ENCODE peak calls at places on chromosomes 3 and 15, in six cellular contexts. One of them, this sample, is unnamed.

GRCh38 chr3:40179016-40179415 is 130.5 kb upstream of the EIF1B start:
- DNase-seq in body of pancreas: peak; percentile 86
- DNase-seq in AG04450: peak; percentile 27
- DNase-seq in lower lobe of right lung: peak; percentile 71
- DNase-seq in fibroblast of lung: peak; percentile 42
- DNase-seq in CD4-positive, alpha-beta T cell: peak; percentile 20
- DNase-seq in this sample: no peak

GRCh38 chr15:91929509-91929908 is 76.0 kb downstream of the SLCO3A1 start:
- DNase-seq in body of pancreas: no peak
- DNase-seq in AG04450: no peak
- DNase-seq in lower lobe of right lung: no peak
- DNase-seq in fibroblast of lung: no peak
- DNase-seq in CD4-positive, alpha-beta T cell: no peak
- DNase-seq in this sample: no peak

GRCh38 chr15:57485869-57486268 is 105.8 kb upstream of the MYZAP start:
- DNase-seq in body of pancreas: peak; percentile 67
- DNase-seq in AG04450: peak; percentile 47
- DNase-seq in lower lobe of right lung: peak; percentile 72
- DNase-seq in fibroblast of lung: peak; percentile 91
- DNase-seq in CD4-positive, alpha-beta T cell: no peak
- DNase-seq in this sample: peak; percentile 99

GRCh38 chr3:126621627-126622345 is 33.1 kb downstream of the TXNRD3 start:
- DNase-seq in body of pancreas: no peak
- DNase-seq in AG04450: peak; percentile 13
- DNase-seq in lower lobe of right lung: no peak
- DNase-seq in fibroblast of lung: peak; percentile 80
- DNase-seq in CD4-positive, alpha-beta T cell: no peak
- DNase-seq in this sample: no peak

GRCh38 chr15:29433507-29433906 is 163.9 kb upstream of the NSMCE3 start:
- DNase-seq in body of pancreas: no peak
- DNase-seq in AG04450: no peak
- DNase-seq in lower lobe of right lung: no peak
- DNase-seq in fibroblast of lung: no peak
- DNase-seq in CD4-positive, alpha-beta T cell: no peak
- DNase-seq in this sample: no peak

GRCh38 chr3:127729556-127730056 is 56.9 kb downstream of the ABTB1 start:
- DNase-seq in body of pancreas: no peak
- DNase-seq in AG04450: no peak
- DNase-seq in lower lobe of right lung: no peak
- DNase-seq in fibroblast of lung: no peak
- DNase-seq in CD4-positive, alpha-beta T cell: no peak
- DNase-seq in this sample: no peak

GRCh38 chr3:144462337-144462736 is 490.7 kb downstream of the DIPK2A start:
- DNase-seq in body of pancreas: no peak
- DNase-seq in AG04450: no peak
- DNase-seq in lower lobe of right lung: no peak
- DNase-seq in fibroblast of lung: no peak
- DNase-seq in CD4-positive, alpha-beta T cell: no peak
- DNase-seq in this sample: no peak

GRCh38 chr3:66297917-66298316 is 77.1 kb downstream of the SLC25A26 start:
- DNase-seq in body of pancreas: no peak
- DNase-seq in AG04450: peak; percentile 29
- DNase-seq in lower lobe of right lung: no peak
- DNase-seq in fibroblast of lung: peak; percentile 93
- DNase-seq in CD4-positive, alpha-beta T cell: no peak
- DNase-seq in this sample: no peak

GRCh38 chr3:134312873-134313838 is 61.1 kb downstream of the AMOTL2 start:
- DNase-seq in body of pancreas: peak; percentile 79
- DNase-seq in AG04450: no peak
- DNase-seq in lower lobe of right lung: peak; percentile 87
- DNase-seq in fibroblast of lung: peak; percentile 84
- DNase-seq in CD4-positive, alpha-beta T cell: no peak
- DNase-seq in this sample: no peak

GRCh38 chr3:114350690-114351089 is 56.9 kb downstream of the TIGIT start:
- DNase-seq in body of pancreas: no peak
- DNase-seq in AG04450: no peak
- DNase-seq in lower lobe of right lung: no peak
- DNase-seq in fibroblast of lung: no peak
- DNase-seq in CD4-positive, alpha-beta T cell: no peak
- DNase-seq in this sample: no peak

GRCh38 chr3:99836681-99837080 is 19.0 kb downstream of the CMSS1 start:
- DNase-seq in body of pancreas: no peak
- DNase-seq in AG04450: no peak
- DNase-seq in lower lobe of right lung: no peak
- DNase-seq in fibroblast of lung: no peak
- DNase-seq in CD4-positive, alpha-beta T cell: no peak
- DNase-seq in this sample: no peak

GRCh38 chr3:143331336-143331735 is 211.8 kb downstream of the CHST2 start:
- DNase-seq in body of pancreas: no peak
- DNase-seq in AG04450: no peak
- DNase-seq in lower lobe of right lung: no peak
- DNase-seq in fibroblast of lung: peak; percentile 42
- DNase-seq in CD4-positive, alpha-beta T cell: no peak
- DNase-seq in this sample: no peak

GRCh38 chr3:11238880-11239279 is 33.3 kb upstream of the ATG7 start:
- DNase-seq in body of pancreas: no peak
- DNase-seq in AG04450: peak; percentile 69
- DNase-seq in lower lobe of right lung: no peak
- DNase-seq in fibroblast of lung: peak; percentile 99
- DNase-seq in CD4-positive, alpha-beta T cell: no peak
- DNase-seq in this sample: no peak

GRCh38 chr15:27762471-27762870 is 336.6 kb downstream of the OCA2 start:
- DNase-seq in body of pancreas: no peak
- DNase-seq in AG04450: no peak
- DNase-seq in lower lobe of right lung: no peak
- DNase-seq in fibroblast of lung: no peak
- DNase-seq in CD4-positive, alpha-beta T cell: no peak
- DNase-seq in this sample: peak; percentile 7

DNA sequence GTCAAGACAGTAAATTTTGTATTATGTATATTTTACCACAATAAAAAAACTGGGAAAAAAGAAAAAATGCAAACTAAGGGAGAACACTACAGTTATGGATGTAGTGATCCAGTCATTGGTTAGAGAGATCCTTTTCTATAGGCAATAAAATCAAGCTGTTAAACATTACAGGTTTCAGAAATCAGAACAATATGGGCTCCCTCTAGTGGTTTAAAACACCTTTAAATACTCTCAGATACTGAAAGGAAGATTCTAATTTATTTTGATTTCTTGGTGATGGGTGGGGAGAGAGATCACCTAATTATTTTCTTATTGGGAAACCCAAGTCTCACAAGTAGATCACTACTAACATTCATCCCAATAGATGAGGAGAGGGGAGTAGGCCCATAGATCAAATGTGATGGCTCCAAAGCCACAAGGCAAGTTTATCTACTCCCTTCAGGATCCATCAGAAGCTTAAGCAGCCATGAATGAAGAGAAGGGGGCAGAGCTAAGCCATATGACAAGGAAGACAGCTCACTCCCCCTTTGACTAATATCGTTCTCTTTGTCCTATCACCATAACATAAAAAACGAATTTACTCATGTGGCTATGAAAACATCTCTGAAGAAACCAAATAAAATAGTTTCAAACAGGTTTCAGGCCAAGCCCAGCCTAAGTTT is 118.6 kb downstream of the ANO10 start:
- DNase-seq in body of pancreas: no peak
- DNase-seq in AG04450: no peak
- DNase-seq in lower lobe of right lung: no peak
- DNase-seq in fibroblast of lung: peak; percentile 14
- DNase-seq in CD4-positive, alpha-beta T cell: no peak
- DNase-seq in this sample: no peak
- TF ChIP-seq CTCF in body of pancreas: peak; percentile 61
- TF ChIP-seq CTCF in AG04450: peak; percentile 56
- TF ChIP-seq CTCF in lower lobe of right lung: peak; percentile 49
- TF ChIP-seq CTCF in fibroblast of lung: peak; percentile 41
- TF ChIP-seq CTCF in CD4-positive, alpha-beta T cell: peak; percentile 68
- TF ChIP-seq CTCF in this sample: peak; percentile 81

DNA sequence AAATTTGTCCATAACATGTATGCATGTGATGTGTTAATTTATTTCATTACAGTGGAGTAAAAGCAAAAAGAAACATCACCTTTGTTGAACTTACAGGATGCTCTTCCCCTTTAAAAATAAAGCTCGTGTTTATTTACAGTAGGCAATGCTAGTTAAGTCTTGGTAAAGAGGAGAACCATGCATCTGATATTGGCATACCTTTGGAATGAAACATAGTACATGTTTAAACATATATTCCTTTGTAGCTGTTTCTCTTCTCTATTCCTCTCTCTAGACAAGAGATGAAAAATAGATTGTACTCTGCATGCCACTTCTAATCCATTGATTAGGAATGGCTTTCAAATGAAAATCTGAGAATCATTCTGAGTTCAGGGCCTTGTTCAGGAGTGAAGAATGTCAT is 374.9 kb upstream of the CNTN4 start:
- DNase-seq in body of pancreas: no peak
- DNase-seq in AG04450: no peak
- DNase-seq in lower lobe of right lung: no peak
- DNase-seq in fibroblast of lung: no peak
- DNase-seq in CD4-positive, alpha-beta T cell: no peak
- DNase-seq in this sample: no peak
- H3K9me3 ChIP-seq in body of pancreas: no peaks in the 10 kb centered on the region
- H3K9me3 ChIP-seq in AG04450: peaks cover 5% of the 10 kb centered on the region
- H3K9me3 ChIP-seq in lower lobe of right lung: no peaks in the 10 kb centered on the region
- H3K9me3 ChIP-seq in fibroblast of lung: no peaks in the 10 kb centered on the region
- H3K9me3 ChIP-seq in CD4-positive, alpha-beta T cell: no peaks in the 10 kb centered on the region
- H3K9me3 ChIP-seq in this sample: peaks cover 2% of the 10 kb centered on the region

GRCh38 chr15:62928242-62928995 is 114.1 kb upstream of the TPM1 start:
- DNase-seq in body of pancreas: no peak
- DNase-seq in AG04450: peak; percentile 64
- DNase-seq in lower lobe of right lung: no peak
- DNase-seq in fibroblast of lung: peak; percentile 100
- DNase-seq in CD4-positive, alpha-beta T cell: no peak
- DNase-seq in this sample: no peak

GRCh38 chr15:62931650-62932049 is 110.9 kb upstream of the TPM1 start:
- DNase-seq in body of pancreas: no peak
- DNase-seq in AG04450: no peak
- DNase-seq in lower lobe of right lung: no peak
- DNase-seq in fibroblast of lung: no peak
- DNase-seq in CD4-positive, alpha-beta T cell: no peak
- DNase-seq in this sample: no peak

GRCh38 chr15:62927196-62927595 is 115.4 kb upstream of the TPM1 start:
- DNase-seq in body of pancreas: no peak
- DNase-seq in AG04450: no peak
- DNase-seq in lower lobe of right lung: no peak
- DNase-seq in fibroblast of lung: peak; percentile 28
- DNase-seq in CD4-positive, alpha-beta T cell: no peak
- DNase-seq in this sample: no peak

GRCh38 chr15:62925875-62926274 is 116.7 kb upstream of the TPM1 start:
- DNase-seq in body of pancreas: no peak
- DNase-seq in AG04450: no peak
- DNase-seq in lower lobe of right lung: no peak
- DNase-seq in fibroblast of lung: no peak
- DNase-seq in CD4-positive, alpha-beta T cell: no peak
- DNase-seq in this sample: no peak

GRCh38 chr15:62928996-62929350 is 113.6 kb upstream of the TPM1 start:
- DNase-seq in body of pancreas: no peak
- DNase-seq in AG04450: peak; percentile 66
- DNase-seq in lower lobe of right lung: no peak
- DNase-seq in fibroblast of lung: peak; percentile 97
- DNase-seq in CD4-positive, alpha-beta T cell: no peak
- DNase-seq in this sample: peak; percentile 80
- H3K27me3 ChIP-seq in body of pancreas: no peaks in the 10 kb centered on the region
- H3K27me3 ChIP-seq in AG04450: no peaks in the 10 kb centered on the region
- H3K27me3 ChIP-seq in lower lobe of right lung: no peaks in the 10 kb centered on the region
- H3K27me3 ChIP-seq in fibroblast of lung: no peaks in the 10 kb centered on the region
- H3K27me3 ChIP-seq in CD4-positive, alpha-beta T cell: peaks cover 12% of the 10 kb centered on the region
- H3K27me3 ChIP-seq in this sample: no peaks in the 10 kb centered on the region

GRCh38 chr3:180690061-180690460 is 10.8 kb upstream of the CCDC39 start:
- DNase-seq in body of pancreas: no peak
- DNase-seq in AG04450: no peak
- DNase-seq in lower lobe of right lung: no peak
- DNase-seq in fibroblast of lung: no peak
- DNase-seq in CD4-positive, alpha-beta T cell: no peak
- DNase-seq in this sample: no peak
- TF ChIP-seq CTCF in body of pancreas: no peak
- TF ChIP-seq CTCF in AG04450: no peak
- TF ChIP-seq CTCF in lower lobe of right lung: no peak
- TF ChIP-seq CTCF in fibroblast of lung: no peak
- TF ChIP-seq CTCF in CD4-positive, alpha-beta T cell: no peak
- TF ChIP-seq CTCF in this sample: no peak

DNA sequence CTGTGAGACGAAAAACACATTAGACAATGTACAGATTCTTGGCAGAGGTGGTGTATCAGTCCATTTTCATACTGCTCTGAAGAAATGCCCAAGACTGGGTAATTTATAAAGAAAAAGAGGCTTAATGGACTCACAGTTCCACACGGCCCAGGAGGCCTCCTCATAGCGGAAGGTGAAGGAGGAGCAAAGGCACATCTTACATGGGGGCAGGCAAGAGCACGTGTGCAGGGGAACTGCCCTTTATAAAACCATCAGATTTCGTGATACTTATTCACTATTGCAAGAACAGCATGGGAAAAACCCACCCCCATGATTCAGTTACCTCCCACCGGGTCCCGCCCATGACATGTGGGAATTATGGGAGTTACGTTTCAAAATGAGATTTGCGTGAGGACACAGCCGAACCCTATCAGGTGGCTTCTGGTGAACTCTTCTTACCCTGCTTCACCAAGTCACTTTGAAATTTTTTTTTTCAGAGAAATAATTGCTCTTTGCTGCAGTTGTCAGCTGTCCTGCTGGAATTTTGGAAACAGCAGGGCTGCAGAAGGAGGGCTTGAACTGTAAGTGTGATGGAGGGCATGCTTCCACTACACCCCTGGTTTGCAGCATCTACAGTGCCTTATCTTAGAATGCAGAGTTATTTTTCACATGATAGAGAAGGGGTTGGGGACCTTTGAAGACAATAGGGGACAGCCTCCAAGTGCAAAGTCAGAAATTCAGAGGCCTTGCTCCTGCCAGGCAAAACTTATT is 2.9 kb upstream of the IGF2BP2 start:
- DNase-seq in body of pancreas: no peak
- DNase-seq in AG04450: no peak
- DNase-seq in lower lobe of right lung: no peak
- DNase-seq in fibroblast of lung: no peak
- DNase-seq in CD4-positive, alpha-beta T cell: no peak
- DNase-seq in this sample: no peak
- H3K9me3 ChIP-seq in body of pancreas: no peaks in the 10 kb centered on the region
- H3K9me3 ChIP-seq in AG04450: peaks cover 4% of the 10 kb centered on the region
- H3K9me3 ChIP-seq in lower lobe of right lung: no peaks in the 10 kb centered on the region
- H3K9me3 ChIP-seq in fibroblast of lung: no peaks in the 10 kb centered on the region
- H3K9me3 ChIP-seq in CD4-positive, alpha-beta T cell: no peaks in the 10 kb centered on the region
- H3K9me3 ChIP-seq in this sample: peaks cover 2% of the 10 kb centered on the region

GRCh38 chr15:58538901-58539300 is 107.1 kb downstream of the LIPC start:
- DNase-seq in body of pancreas: no peak
- DNase-seq in AG04450: no peak
- DNase-seq in lower lobe of right lung: no peak
- DNase-seq in fibroblast of lung: no peak
- DNase-seq in CD4-positive, alpha-beta T cell: no peak
- DNase-seq in this sample: no peak
- H3K27me3 ChIP-seq in body of pancreas: no peaks in the 10 kb centered on the region
- H3K27me3 ChIP-seq in AG04450: peaks cover 14% of the 10 kb centered on the region
- H3K27me3 ChIP-seq in lower lobe of right lung: no peaks in the 10 kb centered on the region
- H3K27me3 ChIP-seq in fibroblast of lung: peaks cover 11% of the 10 kb centered on the region
- H3K27me3 ChIP-seq in CD4-positive, alpha-beta T cell: no peaks in the 10 kb centered on the region
- H3K27me3 ChIP-seq in this sample: no peaks in the 10 kb centered on the region

DNA sequence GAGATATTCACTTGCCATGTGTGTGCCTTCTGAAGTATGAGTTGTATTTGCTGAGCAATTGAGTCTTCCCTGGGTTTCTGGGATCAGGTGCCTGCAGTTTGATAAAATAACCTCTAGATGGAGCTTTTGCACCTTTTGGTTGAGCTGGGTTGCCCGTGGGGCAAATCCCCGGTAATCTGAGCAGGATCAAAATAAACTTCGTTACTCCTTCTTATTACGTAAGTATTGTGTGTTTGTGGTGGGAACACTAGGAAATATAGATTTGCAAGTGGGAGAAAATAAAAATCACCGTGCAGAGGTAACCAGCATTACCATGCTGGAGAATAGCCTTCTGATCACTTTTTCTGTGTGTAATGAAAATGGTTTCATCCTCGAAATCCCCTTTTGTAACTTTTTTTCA is 277.4 kb upstream of the NR2E3 start:
- DNase-seq in body of pancreas: no peak
- DNase-seq in AG04450: no peak
- DNase-seq in lower lobe of right lung: no peak
- DNase-seq in fibroblast of lung: no peak
- DNase-seq in CD4-positive, alpha-beta T cell: no peak
- DNase-seq in this sample: no peak
- TF ChIP-seq CTCF in body of pancreas: no peak
- TF ChIP-seq CTCF in AG04450: peak; percentile 52
- TF ChIP-seq CTCF in lower lobe of right lung: peak; percentile 63
- TF ChIP-seq CTCF in fibroblast of lung: peak; percentile 73
- TF ChIP-seq CTCF in CD4-positive, alpha-beta T cell: no peak
- TF ChIP-seq CTCF in this sample: peak; percentile 98